ENCODE peak calls at places on chromosomes 6 and 20, in ten cellular contexts. One of them, this sample, is unnamed.
A peak's percentile ranks its signal among the peaks of the same experiment; 100 is the strongest.

GRCh38 chr6:109082178-109082577 is 12.5 kb downstream of the SESN1 start:
- DNase-seq in fibroblast of pulmonary artery: peak; percentile 41
- DNase-seq in fibroblast of mammary gland: peak; percentile 81
- DNase-seq in brain microvascular endothelial cell: no peak
- DNase-seq in colonic mucosa: no peak
- DNase-seq in cardiac muscle cell: no peak
- DNase-seq in MM.1S: no peak
- DNase-seq in breast epithelium: no peak
- DNase-seq in pancreas: no peak
- DNase-seq in suprapubic skin: no peak
- DNase-seq in this sample: no peak

GRCh38 chr20:45419188-45420091 is 3.5 kb downstream of the PIGT start:
- DNase-seq in fibroblast of pulmonary artery: peak; percentile 99
- DNase-seq in fibroblast of mammary gland: peak; percentile 100
- DNase-seq in brain microvascular endothelial cell: peak; percentile 98
- DNase-seq in colonic mucosa: peak; percentile 82
- DNase-seq in cardiac muscle cell: no peak
- DNase-seq in MM.1S: no peak
- DNase-seq in breast epithelium: peak; percentile 79
- DNase-seq in pancreas: no peak
- DNase-seq in suprapubic skin: peak; percentile 88
- DNase-seq in this sample: peak; percentile 84

GRCh38 chr6:40798069-40798770 is 211.1 kb upstream of the LRFN2 start:
- DNase-seq in fibroblast of pulmonary artery: no peak
- DNase-seq in fibroblast of mammary gland: no peak
- DNase-seq in brain microvascular endothelial cell: no peak
- DNase-seq in colonic mucosa: no peak
- DNase-seq in cardiac muscle cell: no peak
- DNase-seq in MM.1S: no peak
- DNase-seq in breast epithelium: no peak
- DNase-seq in pancreas: no peak
- DNase-seq in suprapubic skin: no peak
- DNase-seq in this sample: no peak

GRCh38 chr6:69090132-69090531 is 455.1 kb downstream of the ADGRB3 start:
- DNase-seq in fibroblast of pulmonary artery: peak; percentile 89
- DNase-seq in fibroblast of mammary gland: peak; percentile 11
- DNase-seq in brain microvascular endothelial cell: peak; percentile 89
- DNase-seq in colonic mucosa: no peak
- DNase-seq in cardiac muscle cell: no peak
- DNase-seq in MM.1S: no peak
- DNase-seq in breast epithelium: no peak
- DNase-seq in pancreas: no peak
- DNase-seq in suprapubic skin: no peak
- DNase-seq in this sample: no peak

GRCh38 chr20:41476446-41476845 is 109.8 kb upstream of the EMILIN3 start:
- DNase-seq in fibroblast of pulmonary artery: no peak
- DNase-seq in fibroblast of mammary gland: no peak
- DNase-seq in brain microvascular endothelial cell: no peak
- DNase-seq in colonic mucosa: no peak
- DNase-seq in cardiac muscle cell: no peak
- DNase-seq in MM.1S: no peak
- DNase-seq in breast epithelium: no peak
- DNase-seq in pancreas: no peak
- DNase-seq in suprapubic skin: no peak
- DNase-seq in this sample: no peak

GRCh38 chr6:105993769-105994521 is 92.2 kb upstream of the PRDM1 start:
- DNase-seq in fibroblast of pulmonary artery: peak; percentile 21
- DNase-seq in fibroblast of mammary gland: peak; percentile 36
- DNase-seq in brain microvascular endothelial cell: no peak
- DNase-seq in colonic mucosa: peak; percentile 48
- DNase-seq in cardiac muscle cell: peak; percentile 42
- DNase-seq in MM.1S: peak; percentile 60
- DNase-seq in breast epithelium: no peak
- DNase-seq in pancreas: peak; percentile 59
- DNase-seq in suprapubic skin: no peak
- DNase-seq in this sample: no peak

GRCh38 chr20:50124496-50124895 is 11.5 kb upstream of the UBE2V1 start:
- DNase-seq in fibroblast of pulmonary artery: no peak
- DNase-seq in fibroblast of mammary gland: no peak
- DNase-seq in brain microvascular endothelial cell: no peak
- DNase-seq in colonic mucosa: no peak
- DNase-seq in cardiac muscle cell: no peak
- DNase-seq in MM.1S: no peak
- DNase-seq in breast epithelium: no peak
- DNase-seq in pancreas: no peak
- DNase-seq in suprapubic skin: no peak
- DNase-seq in this sample: no peak

GRCh38 chr6:44219053-44219814 is 2.5 kb downstream of the MYMX start:
- DNase-seq in fibroblast of pulmonary artery: peak; percentile 58
- DNase-seq in fibroblast of mammary gland: peak; percentile 28
- DNase-seq in brain microvascular endothelial cell: no peak
- DNase-seq in colonic mucosa: peak; percentile 84
- DNase-seq in cardiac muscle cell: peak; percentile 94
- DNase-seq in MM.1S: peak; percentile 84
- DNase-seq in breast epithelium: peak; percentile 75
- DNase-seq in pancreas: peak; percentile 90
- DNase-seq in suprapubic skin: no peak
- DNase-seq in this sample: no peak

GRCh38 chr20:8094845-8095244 is 37.2 kb upstream of the PLCB1 start:
- DNase-seq in fibroblast of pulmonary artery: peak; percentile 95
- DNase-seq in fibroblast of mammary gland: peak; percentile 83
- DNase-seq in brain microvascular endothelial cell: peak; percentile 20
- DNase-seq in colonic mucosa: no peak
- DNase-seq in cardiac muscle cell: no peak
- DNase-seq in MM.1S: no peak
- DNase-seq in breast epithelium: no peak
- DNase-seq in pancreas: no peak
- DNase-seq in suprapubic skin: no peak
- DNase-seq in this sample: peak; percentile 93

GRCh38 chr6:74567891-74568290 is 638.0 kb downstream of the COL12A1 start:
- DNase-seq in fibroblast of pulmonary artery: no peak
- DNase-seq in fibroblast of mammary gland: no peak
- DNase-seq in brain microvascular endothelial cell: no peak
- DNase-seq in colonic mucosa: no peak
- DNase-seq in cardiac muscle cell: no peak
- DNase-seq in MM.1S: no peak
- DNase-seq in breast epithelium: no peak
- DNase-seq in pancreas: no peak
- DNase-seq in suprapubic skin: no peak
- DNase-seq in this sample: no peak

GRCh38 chr20:24970030-24970553 is 21.0 kb downstream of the CST7 start:
- DNase-seq in fibroblast of pulmonary artery: no peak
- DNase-seq in fibroblast of mammary gland: no peak
- DNase-seq in brain microvascular endothelial cell: no peak
- DNase-seq in colonic mucosa: no peak
- DNase-seq in cardiac muscle cell: no peak
- DNase-seq in MM.1S: no peak
- DNase-seq in breast epithelium: no peak
- DNase-seq in pancreas: no peak
- DNase-seq in suprapubic skin: no peak
- DNase-seq in this sample: no peak

GRCh38 chr6:68880050-68880449 is 245.0 kb downstream of the ADGRB3 start:
- DNase-seq in fibroblast of pulmonary artery: no peak
- DNase-seq in fibroblast of mammary gland: peak; percentile 8
- DNase-seq in brain microvascular endothelial cell: no peak
- DNase-seq in colonic mucosa: no peak
- DNase-seq in cardiac muscle cell: no peak
- DNase-seq in MM.1S: no peak
- DNase-seq in breast epithelium: no peak
- DNase-seq in pancreas: no peak
- DNase-seq in suprapubic skin: no peak
- DNase-seq in this sample: no peak

GRCh38 chr6:28643017-28643740 is 117.5 kb downstream of the GPX5 start:
- DNase-seq in fibroblast of pulmonary artery: peak; percentile 68
- DNase-seq in fibroblast of mammary gland: peak; percentile 88
- DNase-seq in brain microvascular endothelial cell: peak; percentile 81
- DNase-seq in colonic mucosa: no peak
- DNase-seq in cardiac muscle cell: no peak
- DNase-seq in MM.1S: peak; percentile 35
- DNase-seq in breast epithelium: no peak
- DNase-seq in pancreas: no peak
- DNase-seq in suprapubic skin: no peak
- DNase-seq in this sample: peak; percentile 79

GRCh38 chr20:47150403-47151152 is 205.9 kb downstream of the ZMYND8 start:
- DNase-seq in fibroblast of pulmonary artery: peak; percentile 84
- DNase-seq in fibroblast of mammary gland: peak; percentile 79
- DNase-seq in brain microvascular endothelial cell: peak; percentile 77
- DNase-seq in colonic mucosa: peak; percentile 62
- DNase-seq in cardiac muscle cell: peak; percentile 80
- DNase-seq in MM.1S: peak; percentile 7
- DNase-seq in breast epithelium: no peak
- DNase-seq in pancreas: no peak
- DNase-seq in suprapubic skin: no peak
- DNase-seq in this sample: peak; percentile 39

DNA sequence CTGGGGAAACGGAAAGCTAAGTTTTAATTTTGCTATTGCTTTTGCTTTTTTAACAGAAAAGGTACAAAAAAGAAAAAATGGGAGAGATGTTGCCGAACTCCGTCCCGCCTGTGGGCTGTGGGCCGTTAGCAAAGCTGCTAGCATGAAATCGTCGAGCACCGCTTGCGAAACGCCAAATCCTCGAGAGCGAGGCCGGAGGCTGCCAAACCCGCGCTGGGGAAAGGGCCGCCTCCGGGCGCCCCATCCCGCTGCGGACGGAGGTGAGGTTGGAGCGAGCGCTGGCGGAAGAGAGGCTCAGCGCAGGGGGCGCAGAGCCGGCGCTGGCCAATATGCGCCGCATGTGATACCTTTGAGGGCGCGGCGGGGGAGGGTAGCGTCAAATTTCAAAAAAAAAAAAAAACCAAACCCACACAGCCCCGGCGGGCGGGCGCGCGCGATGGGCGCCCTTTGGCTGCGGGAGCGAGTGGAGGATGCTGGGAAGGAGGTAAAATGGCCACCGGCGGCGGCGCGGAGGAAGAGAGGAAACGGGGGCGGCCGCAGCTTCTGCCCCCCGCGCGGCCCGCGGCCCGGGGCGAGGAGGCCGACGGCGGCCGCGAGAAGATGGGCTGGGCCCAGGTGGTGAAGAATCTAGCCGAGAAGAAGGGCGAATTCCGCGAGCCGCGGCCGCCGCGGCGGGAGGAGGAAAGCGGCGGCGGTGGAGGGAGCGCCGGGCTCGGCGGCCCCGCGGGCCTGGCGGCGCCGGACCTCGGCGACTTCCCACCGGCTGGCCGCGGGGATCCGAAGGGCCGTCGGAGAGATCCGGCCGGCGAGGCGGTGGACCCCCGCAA is at the start of gene ZCCHC3:
- DNase-seq in fibroblast of pulmonary artery: peak; percentile 98
- DNase-seq in fibroblast of mammary gland: peak; percentile 93
- DNase-seq in brain microvascular endothelial cell: peak; percentile 74
- DNase-seq in colonic mucosa: peak; percentile 85
- DNase-seq in cardiac muscle cell: peak; percentile 96
- DNase-seq in MM.1S: peak; percentile 92
- DNase-seq in breast epithelium: peak; percentile 82
- DNase-seq in pancreas: peak; percentile 91
- DNase-seq in suprapubic skin: peak; percentile 93
- DNase-seq in this sample: peak; percentile 71
- TF ChIP-seq CTCF in fibroblast of pulmonary artery: no peak
- TF ChIP-seq CTCF in fibroblast of mammary gland: no peak
- TF ChIP-seq CTCF in brain microvascular endothelial cell: peak; percentile 18
- TF ChIP-seq CTCF in colonic mucosa: no peak
- TF ChIP-seq CTCF in cardiac muscle cell: peak; percentile 17
- TF ChIP-seq CTCF in MM.1S: no peak
- TF ChIP-seq CTCF in breast epithelium: no peak
- TF ChIP-seq CTCF in pancreas: no peak
- TF ChIP-seq CTCF in suprapubic skin: no peak
- TF ChIP-seq CTCF in this sample: no peak

GRCh38 chr6:157184202-157185015 is 138.9 kb downstream of the TMEM242 start:
- DNase-seq in fibroblast of pulmonary artery: peak; percentile 67
- DNase-seq in fibroblast of mammary gland: peak; percentile 58
- DNase-seq in brain microvascular endothelial cell: peak; percentile 52
- DNase-seq in colonic mucosa: peak; percentile 85
- DNase-seq in cardiac muscle cell: peak; percentile 77
- DNase-seq in MM.1S: no peak
- DNase-seq in breast epithelium: peak; percentile 70
- DNase-seq in pancreas: peak; percentile 88
- DNase-seq in suprapubic skin: peak; percentile 88
- DNase-seq in this sample: peak; percentile 50
- H3K4me3 ChIP-seq in fibroblast of pulmonary artery: no peak overlapping the region
- H3K4me3 ChIP-seq in fibroblast of mammary gland: peak overlapping the region; percentile 28
- H3K4me3 ChIP-seq in brain microvascular endothelial cell: no peak overlapping the region
- H3K4me3 ChIP-seq in colonic mucosa: no peak overlapping the region
- H3K4me3 ChIP-seq in cardiac muscle cell: no peak overlapping the region
- H3K4me3 ChIP-seq in MM.1S: no peak overlapping the region
- H3K4me3 ChIP-seq in breast epithelium: no peak overlapping the region
- H3K4me3 ChIP-seq in pancreas: no peak overlapping the region
- H3K4me3 ChIP-seq in suprapubic skin: peak overlapping the region; percentile 7
- H3K4me3 ChIP-seq in this sample: peak overlapping the region; percentile 8

DNA sequence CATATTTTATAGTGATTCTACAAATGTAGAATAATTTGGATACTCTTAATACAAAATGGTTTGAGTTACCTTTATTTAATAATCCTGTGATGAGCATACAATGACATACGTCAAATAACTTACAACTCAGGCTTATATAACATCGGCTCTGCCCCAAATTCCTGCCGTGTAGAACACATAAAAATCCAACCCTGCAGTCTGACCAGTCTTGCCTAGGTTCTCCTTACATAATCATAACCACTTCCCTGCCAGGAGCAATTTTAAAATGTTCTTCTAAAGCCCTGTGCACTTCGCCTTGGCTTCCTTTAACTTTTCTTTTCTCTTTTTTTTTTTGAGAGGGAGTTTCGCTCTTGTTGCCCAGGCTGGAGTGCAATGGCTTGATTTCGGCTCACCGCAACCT is 16.2 kb upstream of the IER3 start:
- DNase-seq in fibroblast of pulmonary artery: no peak
- DNase-seq in fibroblast of mammary gland: no peak
- DNase-seq in brain microvascular endothelial cell: no peak
- DNase-seq in colonic mucosa: no peak
- DNase-seq in cardiac muscle cell: no peak
- DNase-seq in MM.1S: no peak
- DNase-seq in breast epithelium: no peak
- DNase-seq in pancreas: no peak
- DNase-seq in suprapubic skin: no peak
- DNase-seq in this sample: no peak
- TF ChIP-seq CTCF in fibroblast of pulmonary artery: no peak
- TF ChIP-seq CTCF in fibroblast of mammary gland: no peak
- TF ChIP-seq CTCF in brain microvascular endothelial cell: no peak
- TF ChIP-seq CTCF in colonic mucosa: no peak
- TF ChIP-seq CTCF in cardiac muscle cell: no peak
- TF ChIP-seq CTCF in MM.1S: no peak
- TF ChIP-seq CTCF in breast epithelium: no peak
- TF ChIP-seq CTCF in pancreas: no peak
- TF ChIP-seq CTCF in suprapubic skin: no peak
- TF ChIP-seq CTCF in this sample: no peak

DNA sequence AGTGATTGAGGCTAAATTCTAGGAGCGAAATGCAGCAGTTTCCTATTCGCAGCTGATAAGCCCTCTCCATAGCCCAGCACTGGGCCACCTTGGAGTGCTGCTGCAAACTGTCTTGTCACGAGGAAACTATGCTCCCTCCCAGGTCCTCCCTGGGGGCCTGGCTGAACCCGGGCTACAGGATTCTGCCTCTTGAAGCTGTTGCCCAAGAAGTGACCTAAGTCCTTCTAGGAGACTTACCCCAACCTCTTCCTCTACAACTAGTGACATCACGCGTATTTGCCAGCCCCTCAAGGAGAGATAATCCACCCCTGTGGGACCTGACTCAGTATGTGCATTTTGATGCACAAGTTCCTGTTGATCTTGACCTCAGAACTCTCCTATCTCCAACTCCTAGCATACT is 26.5 kb upstream of the ZFAND3 start:
- DNase-seq in fibroblast of pulmonary artery: no peak
- DNase-seq in fibroblast of mammary gland: peak; percentile 47
- DNase-seq in brain microvascular endothelial cell: no peak
- DNase-seq in colonic mucosa: no peak
- DNase-seq in cardiac muscle cell: no peak
- DNase-seq in MM.1S: no peak
- DNase-seq in breast epithelium: no peak
- DNase-seq in pancreas: no peak
- DNase-seq in suprapubic skin: no peak
- DNase-seq in this sample: no peak
- H3K4me3 ChIP-seq in fibroblast of pulmonary artery: no peak overlapping the region
- H3K4me3 ChIP-seq in fibroblast of mammary gland: no peak overlapping the region
- H3K4me3 ChIP-seq in brain microvascular endothelial cell: no peak overlapping the region
- H3K4me3 ChIP-seq in colonic mucosa: no peak overlapping the region
- H3K4me3 ChIP-seq in cardiac muscle cell: no peak overlapping the region
- H3K4me3 ChIP-seq in MM.1S: no peak overlapping the region
- H3K4me3 ChIP-seq in breast epithelium: no peak overlapping the region
- H3K4me3 ChIP-seq in pancreas: no peak overlapping the region
- H3K4me3 ChIP-seq in suprapubic skin: no peak overlapping the region
- H3K4me3 ChIP-seq in this sample: no peak overlapping the region